ENCODE peak calls at places on chromosomes 5 and 9, in six cellular contexts. One of them, this sample, is unnamed.

GRCh38 chr9:70404261-70404660 is 10.2 kb downstream of the KLF9 start:
- DNase-seq in HCT116: no peak
- DNase-seq in natural killer cell treated with Interleukin-12 subunit alpha and Interleukin-12 subunit beta and Interleukin-15 and Interleukin-18, amount 100 ng/mL, for 72 hours: no peak
- DNase-seq in stimulated activated naive CD8-positive, alpha-beta T cell treated with anti-CD3 and anti-CD28 coated beads, Interleukin-15, amount 100 ng/mL, for 72 hours: no peak
- DNase-seq in NCI-H2171 treated with DMSO at 0.1 percent for 48 hours: no peak
- DNase-seq in AG09309: no peak
- DNase-seq in this sample: no peak

GRCh38 chr5:136674178-136674577 is 308.8 kb upstream of the TRPC7 start:
- DNase-seq in stimulated activated naive CD8-positive, alpha-beta T cell treated with anti-CD3 and anti-CD28 coated beads, Interleukin-15, amount 100 ng/mL, for 72 hours: no peak
- DNase-seq in AG09309: no peak
- DNase-seq in HCT116: no peak
- DNase-seq in natural killer cell treated with Interleukin-12 subunit alpha and Interleukin-12 subunit beta and Interleukin-15 and Interleukin-18, amount 100 ng/mL, for 72 hours: no peak
- DNase-seq in NCI-H2171 treated with DMSO at 0.1 percent for 48 hours: no peak
- DNase-seq in this sample: no peak

GRCh38 chr9:129773262-129774048 is 20.6 kb upstream of the PTGES start:
- DNase-seq in stimulated activated naive CD8-positive, alpha-beta T cell treated with anti-CD3 and anti-CD28 coated beads, Interleukin-15, amount 100 ng/mL, for 72 hours: no peak
- DNase-seq in NCI-H2171 treated with DMSO at 0.1 percent for 48 hours: no peak
- DNase-seq in HCT116: no peak
- DNase-seq in AG09309: peak; percentile 44
- DNase-seq in natural killer cell treated with Interleukin-12 subunit alpha and Interleukin-12 subunit beta and Interleukin-15 and Interleukin-18, amount 100 ng/mL, for 72 hours: no peak
- DNase-seq in this sample: peak; percentile 45

GRCh38 chr9:35686222-35687203 is 3.2 kb downstream of the TPM2 start:
- DNase-seq in NCI-H2171 treated with DMSO at 0.1 percent for 48 hours: no peak
- DNase-seq in AG09309: no peak
- DNase-seq in HCT116: no peak
- DNase-seq in stimulated activated naive CD8-positive, alpha-beta T cell treated with anti-CD3 and anti-CD28 coated beads, Interleukin-15, amount 100 ng/mL, for 72 hours: no peak
- DNase-seq in natural killer cell treated with Interleukin-12 subunit alpha and Interleukin-12 subunit beta and Interleukin-15 and Interleukin-18, amount 100 ng/mL, for 72 hours: no peak
- DNase-seq in this sample: peak; percentile 35

GRCh38 chr9:123997665-123998277 is 13.8 kb upstream of the LHX2 start:
- DNase-seq in stimulated activated naive CD8-positive, alpha-beta T cell treated with anti-CD3 and anti-CD28 coated beads, Interleukin-15, amount 100 ng/mL, for 72 hours: peak; percentile 40
- DNase-seq in AG09309: no peak
- DNase-seq in HCT116: no peak
- DNase-seq in natural killer cell treated with Interleukin-12 subunit alpha and Interleukin-12 subunit beta and Interleukin-15 and Interleukin-18, amount 100 ng/mL, for 72 hours: peak; percentile 68
- DNase-seq in NCI-H2171 treated with DMSO at 0.1 percent for 48 hours: no peak
- DNase-seq in this sample: no peak

GRCh38 chr5:103272377-103272776 is 13.8 kb downstream of the MACIR start:
- DNase-seq in HCT116: no peak
- DNase-seq in natural killer cell treated with Interleukin-12 subunit alpha and Interleukin-12 subunit beta and Interleukin-15 and Interleukin-18, amount 100 ng/mL, for 72 hours: no peak
- DNase-seq in NCI-H2171 treated with DMSO at 0.1 percent for 48 hours: no peak
- DNase-seq in AG09309: no peak
- DNase-seq in stimulated activated naive CD8-positive, alpha-beta T cell treated with anti-CD3 and anti-CD28 coated beads, Interleukin-15, amount 100 ng/mL, for 72 hours: no peak
- DNase-seq in this sample: peak; percentile 30

GRCh38 chr9:137303031-137303892 is 1.2 kb upstream of the NRARP start:
- DNase-seq in HCT116: no peak
- DNase-seq in stimulated activated naive CD8-positive, alpha-beta T cell treated with anti-CD3 and anti-CD28 coated beads, Interleukin-15, amount 100 ng/mL, for 72 hours: no peak
- DNase-seq in NCI-H2171 treated with DMSO at 0.1 percent for 48 hours: peak; percentile 30
- DNase-seq in natural killer cell treated with Interleukin-12 subunit alpha and Interleukin-12 subunit beta and Interleukin-15 and Interleukin-18, amount 100 ng/mL, for 72 hours: peak; percentile 59
- DNase-seq in AG09309: no peak
- DNase-seq in this sample: no peak

GRCh38 chr5:5665225-5666075 is 243.0 kb downstream of the ICE1 start:
- DNase-seq in stimulated activated naive CD8-positive, alpha-beta T cell treated with anti-CD3 and anti-CD28 coated beads, Interleukin-15, amount 100 ng/mL, for 72 hours: no peak
- DNase-seq in HCT116: peak; percentile 27
- DNase-seq in AG09309: no peak
- DNase-seq in natural killer cell treated with Interleukin-12 subunit alpha and Interleukin-12 subunit beta and Interleukin-15 and Interleukin-18, amount 100 ng/mL, for 72 hours: no peak
- DNase-seq in NCI-H2171 treated with DMSO at 0.1 percent for 48 hours: no peak
- DNase-seq in this sample: no peak

GRCh38 chr5:181191526-181192336 is 13.3 kb downstream of the TRIM7 start:
- DNase-seq in natural killer cell treated with Interleukin-12 subunit alpha and Interleukin-12 subunit beta and Interleukin-15 and Interleukin-18, amount 100 ng/mL, for 72 hours: peak; percentile 95
- DNase-seq in NCI-H2171 treated with DMSO at 0.1 percent for 48 hours: no peak
- DNase-seq in HCT116: peak; percentile 89
- DNase-seq in stimulated activated naive CD8-positive, alpha-beta T cell treated with anti-CD3 and anti-CD28 coated beads, Interleukin-15, amount 100 ng/mL, for 72 hours: peak; percentile 97
- DNase-seq in AG09309: peak; percentile 76
- DNase-seq in this sample: peak; percentile 95

GRCh38 chr9:97860451-97861147 is 7.6 kb downstream of the FOXE1 start:
- DNase-seq in AG09309: no peak
- DNase-seq in natural killer cell treated with Interleukin-12 subunit alpha and Interleukin-12 subunit beta and Interleukin-15 and Interleukin-18, amount 100 ng/mL, for 72 hours: no peak
- DNase-seq in NCI-H2171 treated with DMSO at 0.1 percent for 48 hours: peak; percentile 48
- DNase-seq in stimulated activated naive CD8-positive, alpha-beta T cell treated with anti-CD3 and anti-CD28 coated beads, Interleukin-15, amount 100 ng/mL, for 72 hours: no peak
- DNase-seq in HCT116: no peak
- DNase-seq in this sample: no peak

GRCh38 chr5:140550147-140551079 is 3.0 kb downstream of the EIF4EBP3 start:
- DNase-seq in natural killer cell treated with Interleukin-12 subunit alpha and Interleukin-12 subunit beta and Interleukin-15 and Interleukin-18, amount 100 ng/mL, for 72 hours: no peak
- DNase-seq in NCI-H2171 treated with DMSO at 0.1 percent for 48 hours: no peak
- DNase-seq in stimulated activated naive CD8-positive, alpha-beta T cell treated with anti-CD3 and anti-CD28 coated beads, Interleukin-15, amount 100 ng/mL, for 72 hours: no peak
- DNase-seq in AG09309: no peak
- DNase-seq in HCT116: no peak
- DNase-seq in this sample: no peak

GRCh38 chr9:34793428-34793827 is 83.5 kb upstream of the CCL21 start:
- DNase-seq in NCI-H2171 treated with DMSO at 0.1 percent for 48 hours: no peak
- DNase-seq in HCT116: no peak
- DNase-seq in stimulated activated naive CD8-positive, alpha-beta T cell treated with anti-CD3 and anti-CD28 coated beads, Interleukin-15, amount 100 ng/mL, for 72 hours: no peak
- DNase-seq in AG09309: no peak
- DNase-seq in natural killer cell treated with Interleukin-12 subunit alpha and Interleukin-12 subunit beta and Interleukin-15 and Interleukin-18, amount 100 ng/mL, for 72 hours: no peak
- DNase-seq in this sample: no peak

GRCh38 chr9:136093331-136093986 is 1.6 kb downstream of the NACC2 start:
- DNase-seq in natural killer cell treated with Interleukin-12 subunit alpha and Interleukin-12 subunit beta and Interleukin-15 and Interleukin-18, amount 100 ng/mL, for 72 hours: no peak
- DNase-seq in NCI-H2171 treated with DMSO at 0.1 percent for 48 hours: no peak
- DNase-seq in HCT116: no peak
- DNase-seq in AG09309: no peak
- DNase-seq in stimulated activated naive CD8-positive, alpha-beta T cell treated with anti-CD3 and anti-CD28 coated beads, Interleukin-15, amount 100 ng/mL, for 72 hours: no peak
- DNase-seq in this sample: peak; percentile 27

GRCh38 chr5:38509185-38509584 is 47.3 kb downstream of the LIFR start:
- DNase-seq in natural killer cell treated with Interleukin-12 subunit alpha and Interleukin-12 subunit beta and Interleukin-15 and Interleukin-18, amount 100 ng/mL, for 72 hours: no peak
- DNase-seq in HCT116: no peak
- DNase-seq in stimulated activated naive CD8-positive, alpha-beta T cell treated with anti-CD3 and anti-CD28 coated beads, Interleukin-15, amount 100 ng/mL, for 72 hours: no peak
- DNase-seq in NCI-H2171 treated with DMSO at 0.1 percent for 48 hours: peak; percentile 85
- DNase-seq in AG09309: peak; percentile 86
- DNase-seq in this sample: peak; percentile 92

GRCh38 chr5:33162057-33162456 is 278.7 kb upstream of the TARS1 start:
- DNase-seq in AG09309: no peak
- DNase-seq in natural killer cell treated with Interleukin-12 subunit alpha and Interleukin-12 subunit beta and Interleukin-15 and Interleukin-18, amount 100 ng/mL, for 72 hours: no peak
- DNase-seq in HCT116: no peak
- DNase-seq in stimulated activated naive CD8-positive, alpha-beta T cell treated with anti-CD3 and anti-CD28 coated beads, Interleukin-15, amount 100 ng/mL, for 72 hours: no peak
- DNase-seq in NCI-H2171 treated with DMSO at 0.1 percent for 48 hours: no peak
- DNase-seq in this sample: no peak

GRCh38 chr5:179312557-179313235 is 32.6 kb downstream of the ADAMTS2 start:
- DNase-seq in natural killer cell treated with Interleukin-12 subunit alpha and Interleukin-12 subunit beta and Interleukin-15 and Interleukin-18, amount 100 ng/mL, for 72 hours: no peak
- DNase-seq in AG09309: no peak
- DNase-seq in HCT116: no peak
- DNase-seq in stimulated activated naive CD8-positive, alpha-beta T cell treated with anti-CD3 and anti-CD28 coated beads, Interleukin-15, amount 100 ng/mL, for 72 hours: no peak
- DNase-seq in NCI-H2171 treated with DMSO at 0.1 percent for 48 hours: no peak
- DNase-seq in this sample: peak; percentile 35

GRCh38 chr5:43412151-43412550 is at the start of gene CCL28:
- DNase-seq in stimulated activated naive CD8-positive, alpha-beta T cell treated with anti-CD3 and anti-CD28 coated beads, Interleukin-15, amount 100 ng/mL, for 72 hours: no peak
- DNase-seq in AG09309: no peak
- DNase-seq in NCI-H2171 treated with DMSO at 0.1 percent for 48 hours: no peak
- DNase-seq in natural killer cell treated with Interleukin-12 subunit alpha and Interleukin-12 subunit beta and Interleukin-15 and Interleukin-18, amount 100 ng/mL, for 72 hours: no peak
- DNase-seq in HCT116: no peak
- DNase-seq in this sample: no peak

This sample was measured in fibroblast of the aortic adventitia.